ENCODE peak calls at places on chromosomes 3 and 15, in ten cellular contexts. L is SK-N-SH, N is right lobe of liver, Q is kidney, I is upper lobe of right lung, D is kidney epithelial cell, R is testis, G is transverse colon, S is BE2C, J is fibroblast of lung. V is an unnamed sample. For H3K36me3, the result is how much of the 10 kb centered on the place peaks cover.

GRCh38 chr3:65044401-65044800 is 356.6 kb upstream of the ADAMTS9 start:
- DNase-seq in L (no peak), N (no peak), Q (no peak), I (no peak), D (no peak), R (no peak), G (no peak), S (no peak), J (no peak), V (no peak)

GRCh38 chr3:111332488-111333095 is 209.4 kb upstream of the CD96 start:
- DNase-seq in L (no peak), N (no peak), Q (no peak), I (no peak), D (no peak), R (no peak), G (no peak), S (no peak), J (no peak), V (no peak)

GRCh38 chr3:155323063-155323666 is 29.7 kb upstream of the STRIT1 start:
- DNase-seq in L (peak), N (no peak), Q (no peak), I (no peak), D (peak), R (peak), G (peak), S (peak), J (peak), V (peak)

GRCh38 chr3:48997714-48998637 is 7.9 kb downstream of the P4HTM start:
- DNase-seq in L (peak), N (no peak), Q (no peak), I (no peak), D (no peak), R (no peak), G (no peak), S (peak), J (no peak), V (no peak)

GRCh38 chr3:78860567-78860966 is 907.2 kb downstream of the ROBO1 start:
- DNase-seq in L (no peak), N (no peak), Q (no peak), I (no peak), D (no peak), R (no peak), G (no peak), S (no peak), J (no peak), V (no peak)

GRCh38 chr3:61663728-61664492 is 102.5 kb downstream of the PTPRG start:
- DNase-seq in L (peak), N (no peak), Q (no peak), I (no peak), D (peak), R (no peak), G (no peak), S (no peak), J (peak), V (peak)

GRCh38 chr3:50322386-50323091 is at the start of gene HYAL2:
- DNase-seq in L (no peak), N (peak), Q (peak), I (peak), D (no peak), R (peak), G (no peak), S (no peak), J (no peak), V (no peak)

GRCh38 chr3:129529436-129530210 is 1.2 kb downstream of the RHO start:
- DNase-seq in L (no peak), N (no peak), Q (no peak), I (no peak), D (no peak), R (no peak), G (no peak), S (no peak), J (no peak), V (no peak)

GRCh38 chr15:32671339-32672325 is 30.1 kb downstream of the SCG5 start:
- DNase-seq in L (no peak), N (no peak), Q (no peak), I (no peak), D (no peak), R (no peak), G (no peak), S (no peak), J (peak), V (peak)

GRCh38 chr15:28995193-28995592 is 109.4 kb downstream of the APBA2 start:
- DNase-seq in L (no peak), N (no peak), Q (no peak), I (peak), D (no peak), R (no peak), G (no peak), S (no peak), J (no peak), V (no peak)

GRCh38 chr3:25664066-25664809 is 469 bp downstream of the TOP2B start:
- DNase-seq in L (peak), N (peak), Q (peak), I (peak), D (no peak), R (peak), G (peak), S (peak), J (peak), V (peak)

GRCh38 chr3:172259191-172259590 is 189.1 kb downstream of the GHSR start:
- DNase-seq in L (no peak), N (no peak), Q (no peak), I (no peak), D (no peak), R (peak), G (no peak), S (no peak), J (peak), V (peak)

GRCh38 chr3:42262525-42262924 is 3.5 kb downstream of the CCK start:
- DNase-seq in L (no peak), N (no peak), Q (no peak), I (no peak), D (no peak), R (no peak), G (no peak), S (no peak), J (peak), V (no peak)

GRCh38 chr3:137116619-137117018 is 158.8 kb downstream of the IL20RB start:
- DNase-seq in L (no peak), N (no peak), Q (no peak), I (no peak), D (no peak), R (no peak), G (no peak), S (no peak), J (no peak), V (no peak)

GRCh38 chr15:56052389-56053045 is 59.1 kb upstream of the NEDD4 start:
- DNase-seq in L (peak), N (no peak), Q (no peak), I (no peak), D (no peak), R (no peak), G (no peak), S (no peak), J (peak), V (no peak)

GRCh38 chr3:64445318-64446300 is 220.3 kb upstream of the PRICKLE2 start:
- DNase-seq in L (peak), N (peak), Q (peak), I (peak), D (no peak), R (peak), G (peak), S (peak), J (peak), V (peak)

GRCh38 chr3:105678017-105678416 is 190.8 kb downstream of the CBLB start:
- DNase-seq in L (no peak), N (no peak), Q (no peak), I (no peak), D (no peak), R (no peak), G (no peak), S (no peak), J (peak), V (no peak)

GRCh38 chr3:105674437-105675065 is 194.3 kb downstream of the CBLB start:
- DNase-seq in L (no peak), N (no peak), Q (no peak), I (no peak), D (no peak), R (peak), G (no peak), S (no peak), J (no peak), V (no peak)

GRCh38 chr3:105676621-105677300 is 192.1 kb downstream of the CBLB start:
- DNase-seq in L (no peak), N (no peak), Q (no peak), I (no peak), D (no peak), R (no peak), G (no peak), S (no peak), J (no peak), V (no peak)

GRCh38 chr3:105672996-105673395 is 195.8 kb downstream of the CBLB start:
- DNase-seq in L (no peak), N (no peak), Q (no peak), I (no peak), D (no peak), R (no peak), G (no peak), S (no peak), J (no peak), V (no peak)
- H3K36me3 ChIP-seq in L (half or more), N (under half), Q (under half), I (half or more), D (under half), R (under half), G (under half), S (under half), J (under half), V (under half)

DNA sequence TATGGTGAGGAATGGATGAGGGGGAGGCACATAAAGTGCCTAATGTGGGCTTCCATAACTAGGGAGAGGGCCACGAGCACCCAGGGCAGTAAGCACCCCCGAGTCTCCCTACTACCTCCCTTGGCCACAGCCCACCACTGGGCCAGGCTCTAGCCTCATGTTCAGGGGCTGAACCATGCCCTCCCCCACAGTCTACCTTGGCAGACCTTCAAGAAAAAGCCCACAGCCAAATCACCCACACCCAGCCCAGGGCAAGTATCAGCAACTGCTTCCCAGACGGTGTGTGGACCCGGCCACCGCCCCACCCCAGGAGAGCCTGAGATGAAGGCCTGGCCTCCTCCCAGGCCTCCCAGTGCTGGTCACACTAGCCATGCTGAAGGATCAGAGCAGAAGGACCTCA is 91.9 kb upstream of the LINGO1 start:
- DNase-seq in L (no peak), N (no peak), Q (no peak), I (no peak), D (no peak), R (no peak), G (no peak), S (no peak), J (no peak), V (no peak)
- TF ChIP-seq CTCF in L (no peak), N (no peak), Q (no peak), I (no peak), D (no peak), R (no peak), G (no peak), S (no peak), J (no peak), V (no peak)

DNA sequence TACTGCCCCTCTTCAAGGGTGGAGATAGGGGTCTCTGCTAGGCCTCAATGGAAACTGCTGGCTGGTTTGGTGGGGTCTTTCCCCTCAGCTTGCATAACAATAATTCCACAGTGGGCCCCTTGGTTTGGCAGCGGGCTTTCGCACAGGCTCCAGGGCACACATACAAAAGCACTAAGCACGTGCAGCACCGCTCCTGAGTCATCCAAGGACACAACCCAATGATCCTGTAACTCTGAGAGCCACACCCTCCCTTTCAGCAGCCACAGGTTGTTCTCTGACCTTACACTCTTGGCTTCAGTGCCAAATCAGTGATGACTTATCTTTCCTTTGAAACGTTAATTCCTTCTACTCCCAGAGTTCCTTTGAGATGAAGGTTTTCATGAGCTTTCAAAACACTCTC is 41.7 kb downstream of the DAPK2 start:
- DNase-seq in L (no peak), N (peak), Q (peak), I (no peak), D (peak), R (no peak), G (peak), S (no peak), J (peak), V (no peak)
- H3K36me3 ChIP-seq in L (under half), N (under half), Q (under half), I (under half), D (under half), R (under half), G (under half), S (under half), J (under half), V (under half)

GRCh38 chr15:100057281-100057680 is 284.5 kb downstream of the ADAMTS17 start:
- DNase-seq in L (no peak), N (no peak), Q (no peak), I (no peak), D (no peak), R (no peak), G (no peak), S (no peak), J (no peak), V (no peak)
- TF ChIP-seq CTCF in L (no peak), N (no peak), Q (no peak), I (no peak), D (no peak), R (no peak), G (no peak), S (no peak), J (no peak), V (no peak)

DNA sequence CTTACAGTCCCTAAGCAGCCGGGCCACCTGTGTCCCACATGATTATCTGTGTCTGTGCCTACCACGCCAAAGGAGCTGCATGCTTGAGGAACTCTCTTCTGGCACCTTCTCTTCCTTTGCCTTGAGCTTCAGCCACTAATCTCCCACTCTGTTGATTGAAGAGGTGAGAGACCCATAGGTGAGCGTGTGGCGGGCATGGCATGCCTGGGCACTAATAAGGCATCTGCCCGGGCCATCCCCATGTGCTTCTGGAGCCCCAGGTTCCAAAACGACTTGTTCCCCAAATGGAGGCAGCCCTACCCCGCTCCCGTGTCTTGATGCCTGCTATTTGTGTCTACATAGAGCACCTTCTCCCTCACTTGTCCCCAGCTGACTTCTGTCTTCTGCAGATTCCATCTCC is 13.0 kb downstream of the MCM2 start:
- DNase-seq in L (no peak), N (no peak), Q (peak), I (peak), D (no peak), R (no peak), G (no peak), S (no peak), J (no peak), V (no peak)
- H3K36me3 ChIP-seq in L (under half), N (under half), Q (under half), I (under half), D (under half), R (under half), G (under half), S (half or more), J (under half), V (under half)

GRCh38 chr3:186722457-186722856 is 5.3 kb downstream of the KNG1 start:
- DNase-seq in L (peak), N (no peak), Q (no peak), I (no peak), D (no peak), R (no peak), G (no peak), S (peak), J (no peak), V (no peak)
- TF ChIP-seq CTCF in L (peak), N (no peak), Q (no peak), I (no peak), D (peak), R (no peak), G (peak), S (peak), J (peak), V (peak)

DNA sequence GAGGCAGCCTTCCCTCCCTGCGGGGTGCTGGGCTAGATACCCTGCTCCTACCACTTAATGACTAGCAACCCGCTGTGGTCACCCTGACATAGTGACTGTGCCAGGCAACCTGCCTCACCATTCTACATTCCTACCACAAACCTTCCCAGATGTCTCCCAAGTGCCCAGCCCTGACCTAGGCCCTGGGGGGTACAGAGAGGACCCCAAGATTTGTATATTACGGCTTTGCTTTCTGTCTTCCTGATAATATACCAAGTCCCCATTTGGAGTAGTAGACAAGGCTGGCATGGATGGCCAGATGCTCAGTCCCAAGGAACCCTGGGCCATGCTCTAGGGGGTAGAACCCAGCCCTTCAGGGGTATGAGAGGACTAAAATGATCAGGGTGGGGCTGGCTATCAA is 31.0 kb downstream of the ESYT3 start:
- DNase-seq in L (no peak), N (no peak), Q (peak), I (peak), D (no peak), R (no peak), G (no peak), S (no peak), J (no peak), V (no peak)
- H3K36me3 ChIP-seq in L (under half), N (under half), Q (under half), I (under half), D (under half), R (under half), G (under half), S (under half), J (under half), V (under half)

DNA sequence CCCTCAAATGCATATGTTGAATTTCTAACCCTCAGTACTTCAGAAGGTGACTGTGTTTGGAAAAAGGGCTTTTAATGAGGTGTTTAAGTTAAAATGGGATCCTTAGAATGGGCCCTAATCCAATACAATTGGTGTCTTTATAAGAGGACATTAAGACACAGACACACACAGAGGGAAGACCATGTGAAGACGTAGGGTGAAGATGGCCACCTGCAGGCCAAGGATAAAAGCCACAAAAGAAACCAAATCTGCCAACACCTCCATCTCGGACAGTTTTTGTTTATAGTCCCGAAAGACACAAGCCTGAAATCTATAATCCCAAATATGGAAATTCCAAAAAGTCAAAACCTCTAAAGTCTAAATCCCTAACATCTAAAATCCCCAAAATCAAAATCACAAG is 4.1 kb upstream of the MASP1 start:
- DNase-seq in L (no peak), N (no peak), Q (no peak), I (no peak), D (no peak), R (no peak), G (no peak), S (no peak), J (no peak), V (no peak)
- TF ChIP-seq CTCF in L (no peak), N (peak), Q (no peak), I (no peak), D (peak), R (peak), G (no peak), S (no peak), J (peak), V (peak)

GRCh38 chr15:75307778-75308390 is 25.2 kb downstream of the GOLGA6D start:
- DNase-seq in L (peak), N (peak), Q (no peak), I (peak), D (no peak), R (peak), G (peak), S (peak), J (no peak), V (peak)

GRCh38 chr15:75306188-75306587 is 23.6 kb downstream of the GOLGA6D start:
- DNase-seq in L (no peak), N (no peak), Q (no peak), I (no peak), D (no peak), R (no peak), G (no peak), S (no peak), J (no peak), V (no peak)

GRCh38 chr15:75302318-75302717 is 19.7 kb downstream of the GOLGA6D start:
- DNase-seq in L (no peak), N (no peak), Q (no peak), I (no peak), D (no peak), R (no peak), G (no peak), S (no peak), J (no peak), V (no peak)
- H3K36me3 ChIP-seq in L (under half), N (under half), Q (under half), I (under half), D (under half), R (under half), G (under half), S (under half), J (under half), V (under half)

GRCh38 chr15:90915808-90916440 is 12.8 kb downstream of the MAN2A2 start:
- DNase-seq in L (no peak), N (peak), Q (peak), I (peak), D (no peak), R (peak), G (peak), S (no peak), J (peak), V (peak)
- TF ChIP-seq CTCF in L (no peak), N (no peak), Q (no peak), I (no peak), D (no peak), R (no peak), G (no peak), S (no peak), J (no peak), V (no peak)

V was measured in brain microvascular endothelial cell.